ENCODE peak calls at places on chromosomes 16 and 17, in five cellular contexts. W is endothelial cell; B is activated CD4-positive, alpha-beta T cell treated with anti-CD3 and anti-CD28 coated beads, Interleukin-2, amount 50 U/mL, for 1 hour; P is omental fat pad; H is T47D. U is an unnamed sample.

GRCh38 chr17:34892864-34893263 is 68.4 kb downstream of the CCT6B start:
- DNase-seq in H (peak), W (peak), B (peak), P (no peak), U (no peak)

GRCh38 chr17:79562806-79563141 is 48.1 kb downstream of the RBFOX3 start:
- DNase-seq in P (no peak), B (no peak), H (no peak), W (no peak), U (no peak)

GRCh38 chr17:29722411-29723198 is 99.9 kb upstream of the CORO6 start:
- DNase-seq in W (no peak), P (no peak), H (no peak), B (peak), U (no peak)

GRCh38 chr17:49567871-49568694 is 7.6 kb upstream of the NXPH3 start:
- DNase-seq in H (peak), B (peak), P (peak), W (peak), U (peak)

GRCh38 chr17:48468299-48468698 is 38.3 kb upstream of the SKAP1 start:
- DNase-seq in B (no peak), W (no peak), P (no peak), H (no peak), U (no peak)

GRCh38 chr17:29911641-29912177 is 18.3 kb downstream of the SSH2 start:
- DNase-seq in H (no peak), B (no peak), P (no peak), W (no peak), U (no peak)

GRCh38 chr17:31535581-31535981 is 144.1 kb downstream of the RAB11FIP4 start:
- DNase-seq in B (no peak), W (no peak), P (no peak), H (no peak), U (no peak)

GRCh38 chr16:11328172-11329079 is 16.8 kb upstream of the RMI2 start:
- DNase-seq in H (peak), B (peak), P (peak), W (peak), U (peak)

GRCh38 chr17:2435181-2435741 is 34.4 kb upstream of the MNT start:
- DNase-seq in H (no peak), B (no peak), P (no peak), W (no peak), U (no peak)

GRCh38 chr17:50076591-50077235 is 18.4 kb upstream of the PDK2 start:
- DNase-seq in H (no peak), B (no peak), P (no peak), W (no peak), U (no peak)

GRCh38 chr16:46658925-46659324 is 30.1 kb downstream of the VPS35 start:
- DNase-seq in B (no peak), W (no peak), P (no peak), H (no peak), U (no peak)